ENCODE peak calls at places on chromosome 20, in six cellular contexts. P is bronchial epithelial cell; W is endothelial cell; X is GM13976; G is cardiac fibroblast; J is CD8-positive, alpha-beta T cell. B is an unnamed sample.

GRCh38 chr20:38001981-38002380 is 31.3 kb downstream of the TTI1 start:
- DNase-seq in P (no peak), W (no peak), X (no peak), G (no peak), J (no peak), B (no peak)

GRCh38 chr20:37823276-37823980 is 79.5 kb upstream of the VSTM2L start:
- DNase-seq in P (peak), W (no peak), X (peak), G (peak), J (no peak), B (no peak)

GRCh38 chr20:21322921-21323321 is 19.8 kb downstream of the XRN2 start:
- DNase-seq in P (peak), W (no peak), X (no peak), G (peak), J (no peak), B (no peak)

GRCh38 chr20:1868856-1869255 is 26.4 kb upstream of the SIRPA start:
- DNase-seq in P (no peak), W (no peak), X (no peak), G (peak), J (no peak), B (no peak)

GRCh38 chr20:24993337-24994185 is 1.0 kb upstream of the APMAP start:
- DNase-seq in P (peak), W (no peak), X (no peak), G (peak), J (no peak), B (no peak)

GRCh38 chr20:59159091-59159821 is 4.4 kb upstream of the ZNF831 start:
- DNase-seq in P (no peak), W (no peak), X (no peak), G (no peak), J (peak), B (no peak)

GRCh38 chr20:56628873-56629463 is at the start of gene TFAP2C:
- DNase-seq in P (peak), W (peak), X (peak), G (no peak), J (no peak), B (peak)

GRCh38 chr20:22795455-22795854 is 211.1 kb upstream of the FOXA2 start:
- DNase-seq in P (no peak), W (no peak), X (no peak), G (no peak), J (no peak), B (no peak)

GRCh38 chr20:22908944-22909343 is 126.2 kb upstream of the SSTR4 start:
- DNase-seq in P (no peak), W (no peak), X (no peak), G (no peak), J (no peak), B (no peak)

GRCh38 chr20:40331699-40332098 is 357.3 kb downstream of the MAFB start:
- DNase-seq in P (no peak), W (no peak), X (no peak), G (no peak), J (no peak), B (no peak)

GRCh38 chr20:1901704-1902103 is 6.5 kb downstream of the SIRPA start:
- DNase-seq in P (no peak), W (no peak), X (no peak), G (no peak), J (no peak), B (no peak)

GRCh38 chr20:29318871-29319461 is 1938.5 kb upstream of the DEFB115 start:
- DNase-seq in P (no peak), W (no peak), X (no peak), G (no peak), J (no peak), B (no peak)

GRCh38 chr20:46053416-46053815 is 24.4 kb downstream of the SLC12A5 start:
- DNase-seq in P (no peak), W (no peak), X (peak), G (no peak), J (no peak), B (no peak)

GRCh38 chr20:35002426-35003210 is 47.0 kb downstream of the MYH7B start:
- DNase-seq in P (no peak), W (no peak), X (no peak), G (no peak), J (no peak), B (no peak)

GRCh38 chr20:35000311-35000921 is 44.7 kb downstream of the MYH7B start:
- DNase-seq in P (no peak), W (no peak), X (no peak), G (no peak), J (no peak), B (no peak)

GRCh38 chr20:35000922-35001595 is 45.4 kb downstream of the MYH7B start:
- DNase-seq in P (no peak), W (no peak), X (no peak), G (no peak), J (no peak), B (no peak)

GRCh38 chr20:35003211-35004031 is 47.8 kb downstream of the MYH7B start:
- DNase-seq in P (no peak), W (no peak), X (no peak), G (no peak), J (no peak), B (no peak)

DNA sequence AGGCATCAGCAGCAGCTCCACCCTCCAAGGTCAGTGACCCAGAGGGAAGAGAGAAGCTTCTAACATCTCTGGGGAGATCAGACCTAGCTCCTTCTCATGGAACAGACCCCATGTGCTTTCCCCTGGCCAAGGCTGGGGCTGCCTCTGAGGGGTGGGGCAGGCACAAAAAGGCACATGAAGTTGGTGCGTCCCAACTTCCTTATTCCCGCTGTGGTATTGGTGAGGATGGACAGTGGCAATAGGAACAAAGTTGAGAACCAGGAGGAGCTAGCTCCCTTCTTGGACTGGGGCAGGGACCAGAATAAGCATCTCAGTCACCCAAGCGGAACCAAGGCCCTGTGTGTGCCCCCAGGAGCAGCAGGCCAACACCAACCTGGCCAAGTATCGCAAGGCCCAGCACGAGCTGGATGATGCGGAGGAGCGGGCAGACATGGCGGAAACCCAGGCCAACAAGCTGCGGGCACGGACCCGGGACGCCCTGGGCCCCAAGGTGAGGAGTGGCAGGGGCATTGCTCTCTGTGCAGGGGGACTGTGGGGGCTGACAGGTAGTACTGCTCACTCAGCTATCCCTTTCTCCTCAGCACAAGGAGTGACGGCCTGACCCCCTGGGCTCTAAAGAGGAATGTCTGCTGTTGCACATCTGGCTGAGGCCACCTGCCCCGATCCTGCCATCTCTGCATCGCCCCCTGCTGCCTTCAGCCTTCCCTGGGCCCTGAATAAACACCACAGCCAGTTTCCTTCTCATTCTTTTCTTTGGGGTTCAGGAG is 46.1 kb downstream of the MYH7B start:
- DNase-seq in P (no peak), W (no peak), X (no peak), G (no peak), J (no peak), B (no peak)
- TF ChIP-seq CTCF in P (peak), W (no peak), X (peak), G (peak), J (no peak), B (peak)

GRCh38 chr20:53914861-53915458 is 155.4 kb downstream of the BCAS1 start:
- DNase-seq in P (no peak), W (no peak), X (no peak), G (peak), J (no peak), B (no peak)
- TF ChIP-seq CTCF in P (no peak), W (no peak), X (no peak), G (no peak), J (no peak), B (no peak)

GRCh38 chr20:31979713-31980426 is 11.9 kb downstream of the XKR7 start:
- DNase-seq in P (peak), W (no peak), X (no peak), G (no peak), J (no peak), B (no peak)
- TF ChIP-seq CTCF in P (no peak), W (no peak), X (no peak), G (no peak), J (no peak), B (no peak)

GRCh38 chr20:33630507-33630906 is 31.6 kb upstream of the C20orf144 start:
- DNase-seq in P (no peak), W (no peak), X (no peak), G (no peak), J (no peak), B (no peak)
- TF ChIP-seq CTCF in P (no peak), W (no peak), X (no peak), G (no peak), J (no peak), B (no peak)

DNA sequence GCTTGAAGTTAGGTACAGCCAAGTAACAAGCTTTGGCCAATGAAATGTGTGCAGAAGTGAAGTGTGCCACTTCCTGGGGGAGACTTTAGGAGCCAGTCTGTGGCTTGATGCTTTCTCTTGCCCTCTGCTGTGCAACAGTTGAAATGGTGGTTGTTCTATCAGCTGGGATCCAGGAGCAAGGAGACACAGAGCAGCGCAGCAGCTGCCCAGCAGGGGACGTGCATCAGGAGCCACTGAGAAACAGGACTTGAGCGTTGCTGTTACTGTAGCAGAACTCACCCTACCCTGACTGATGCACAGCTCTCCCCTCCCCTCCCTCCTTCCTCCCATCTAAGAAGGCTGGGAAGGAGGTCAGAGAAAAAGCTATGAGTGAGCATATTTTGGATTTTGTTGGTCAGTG is 18.9 kb upstream of the CCN5 start:
- DNase-seq in P (no peak), W (no peak), X (no peak), G (no peak), J (no peak), B (no peak)
- TF ChIP-seq CTCF in P (peak), W (no peak), X (no peak), G (peak), J (no peak), B (no peak)

DNA sequence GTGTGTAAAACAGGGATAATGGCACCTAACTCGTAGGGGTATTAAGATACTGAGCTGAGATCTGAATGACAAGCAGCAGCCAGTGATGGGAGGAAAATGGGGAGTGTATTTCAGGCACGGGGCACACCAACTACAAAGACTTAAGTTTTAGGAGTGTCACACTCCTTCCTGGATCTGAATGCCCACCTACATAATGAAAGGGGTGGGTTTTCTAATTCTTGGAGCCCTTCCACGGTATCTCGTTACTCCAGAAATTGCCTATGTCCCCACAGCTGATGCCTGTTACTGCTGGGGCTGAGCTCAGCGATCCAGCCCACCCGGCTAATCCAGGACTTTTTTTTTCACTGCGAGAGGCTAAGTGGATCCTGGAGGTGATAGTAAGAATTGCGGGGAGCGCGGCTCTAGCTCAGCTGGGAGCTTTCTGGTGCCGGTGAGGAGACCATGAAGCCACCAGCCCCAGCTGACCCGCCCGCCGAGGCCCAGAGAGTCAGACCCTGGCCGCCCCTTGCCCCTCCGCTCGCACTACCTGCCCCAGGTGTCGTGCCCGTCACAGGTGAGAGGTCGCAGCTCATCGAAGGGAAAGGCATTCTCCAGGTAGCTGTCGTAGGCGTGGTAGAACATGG is 726 bp downstream of the EDEM2 start:
- DNase-seq in P (no peak), W (peak), X (peak), G (peak), J (peak), B (peak)
- TF ChIP-seq CTCF in P (no peak), W (no peak), X (no peak), G (peak), J (no peak), B (peak)

DNA sequence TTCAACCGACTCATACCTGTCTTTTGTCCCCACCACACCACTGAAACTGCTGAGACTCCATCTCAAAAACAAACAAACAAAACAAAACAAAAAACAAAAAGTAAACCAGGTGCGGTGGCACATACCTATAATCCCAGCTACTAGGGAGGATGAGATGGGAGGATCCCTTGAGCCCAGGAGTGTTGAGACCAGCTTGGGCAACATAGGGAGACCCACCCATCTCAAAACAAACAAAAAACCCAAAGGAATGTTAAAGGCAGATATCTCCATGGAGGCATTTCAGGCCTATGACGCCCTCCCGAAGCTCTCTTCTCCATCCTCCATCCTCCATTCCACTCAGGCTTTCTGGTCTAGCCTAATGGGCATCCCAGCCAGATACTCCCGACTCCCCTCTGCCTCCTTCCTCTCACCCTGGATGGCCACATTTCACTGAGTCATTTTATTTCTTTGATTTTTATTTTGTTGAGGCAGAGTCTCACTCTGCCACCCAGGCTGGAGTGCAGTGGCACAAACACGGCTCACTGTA is 3.2 kb upstream of the SLC4A11 start:
- DNase-seq in P (no peak), W (no peak), X (no peak), G (no peak), J (no peak), B (no peak)
- TF ChIP-seq CTCF in P (no peak), W (no peak), X (no peak), G (no peak), J (no peak), B (no peak)

GRCh38 chr20:3173582-3174441 is 463 bp upstream of the LZTS3 start:
- DNase-seq in P (peak), W (peak), X (peak), G (peak), J (peak), B (peak)
- TF ChIP-seq CTCF in P (peak), W (no peak), X (no peak), G (peak), J (no peak), B (peak)